ENCODE peak calls at places on chromosomes 1 and 21, in four cellular contexts. One of them, this sample, is unnamed.

GRCh38 chr21:35658242-35658641 is 402.1 kb downstream of the SETD4 start:
- DNase-seq in ACHN: no peak
- DNase-seq in GM20000: no peak
- DNase-seq in CD4-positive, CD25-positive, alpha-beta regulatory T cell: peak; percentile 4
- DNase-seq in this sample: no peak

GRCh38 chr1:5962265-5963105 is 29.7 kb downstream of the NPHP4 start:
- DNase-seq in ACHN: no peak
- DNase-seq in GM20000: no peak
- DNase-seq in CD4-positive, CD25-positive, alpha-beta regulatory T cell: no peak
- DNase-seq in this sample: no peak

GRCh38 chr1:34272152-34272551 is 95.4 kb downstream of the C1orf94 start:
- DNase-seq in ACHN: no peak
- DNase-seq in GM20000: no peak
- DNase-seq in CD4-positive, CD25-positive, alpha-beta regulatory T cell: no peak
- DNase-seq in this sample: no peak

GRCh38 chr1:99849413-99849743 is 783 bp upstream of the AGL start:
- DNase-seq in ACHN: peak; percentile 14
- DNase-seq in GM20000: no peak
- DNase-seq in CD4-positive, CD25-positive, alpha-beta regulatory T cell: no peak
- DNase-seq in this sample: peak; percentile 3

GRCh38 chr1:1560178-1560577 is 14.5 kb downstream of the SSU72 start:
- DNase-seq in ACHN: no peak
- DNase-seq in GM20000: no peak
- DNase-seq in CD4-positive, CD25-positive, alpha-beta regulatory T cell: no peak
- DNase-seq in this sample: no peak

GRCh38 chr1:165897326-165898303 is 70.2 kb downstream of the UCK2 start:
- DNase-seq in ACHN: no peak
- DNase-seq in GM20000: peak; percentile 30
- DNase-seq in CD4-positive, CD25-positive, alpha-beta regulatory T cell: peak; percentile 64
- DNase-seq in this sample: no peak

GRCh38 chr1:62275095-62275494 is 44.1 kb downstream of the KANK4 start:
- DNase-seq in ACHN: no peak
- DNase-seq in GM20000: no peak
- DNase-seq in CD4-positive, CD25-positive, alpha-beta regulatory T cell: no peak
- DNase-seq in this sample: no peak

GRCh38 chr1:47709302-47710074 is 271.6 kb downstream of the FOXD2 start:
- DNase-seq in ACHN: peak; percentile 33
- DNase-seq in GM20000: peak; percentile 68
- DNase-seq in CD4-positive, CD25-positive, alpha-beta regulatory T cell: peak; percentile 4
- DNase-seq in this sample: no peak

GRCh38 chr1:242242983-242243382 is 244.1 kb upstream of the MAP1LC3C start:
- DNase-seq in ACHN: no peak
- DNase-seq in GM20000: no peak
- DNase-seq in CD4-positive, CD25-positive, alpha-beta regulatory T cell: no peak
- DNase-seq in this sample: no peak

GRCh38 chr21:34187935-34188334 is 114.6 kb downstream of the MRPS6 start:
- DNase-seq in ACHN: no peak
- DNase-seq in GM20000: no peak
- DNase-seq in CD4-positive, CD25-positive, alpha-beta regulatory T cell: no peak
- DNase-seq in this sample: no peak

GRCh38 chr1:36481771-36482723 is 666 bp downstream of the CSF3R start:
- DNase-seq in ACHN: no peak
- DNase-seq in GM20000: no peak
- DNase-seq in CD4-positive, CD25-positive, alpha-beta regulatory T cell: no peak
- DNase-seq in this sample: no peak

GRCh38 chr1:162056568-162056967 is 12.9 kb upstream of the NOS1AP start:
- DNase-seq in ACHN: no peak
- DNase-seq in GM20000: no peak
- DNase-seq in CD4-positive, CD25-positive, alpha-beta regulatory T cell: no peak
- DNase-seq in this sample: no peak

GRCh38 chr1:8560611-8561544 is 243.0 kb downstream of the SLC45A1 start:
- DNase-seq in ACHN: peak; percentile 65
- DNase-seq in GM20000: peak; percentile 26
- DNase-seq in CD4-positive, CD25-positive, alpha-beta regulatory T cell: peak; percentile 69
- DNase-seq in this sample: no peak

GRCh38 chr1:238954865-238955264 is 431.5 kb upstream of the CHRM3 start:
- DNase-seq in ACHN: no peak
- DNase-seq in GM20000: no peak
- DNase-seq in CD4-positive, CD25-positive, alpha-beta regulatory T cell: no peak
- DNase-seq in this sample: no peak

GRCh38 chr1:206687915-206688442 is 3.3 kb downstream of the MAPKAPK2 start:
- DNase-seq in ACHN: peak; percentile 27
- DNase-seq in GM20000: no peak
- DNase-seq in CD4-positive, CD25-positive, alpha-beta regulatory T cell: no peak
- DNase-seq in this sample: peak; percentile 77

GRCh38 chr1:1212780-1213152 is 1.2 kb downstream of the TNFRSF4 start:
- DNase-seq in ACHN: no peak
- DNase-seq in GM20000: peak; percentile 84
- DNase-seq in CD4-positive, CD25-positive, alpha-beta regulatory T cell: peak; percentile 68
- DNase-seq in this sample: no peak

GRCh38 chr1:235013512-235013911 is 115.1 kb downstream of the TOMM20 start:
- DNase-seq in ACHN: no peak
- DNase-seq in GM20000: no peak
- DNase-seq in CD4-positive, CD25-positive, alpha-beta regulatory T cell: no peak
- DNase-seq in this sample: no peak

GRCh38 chr1:68624233-68624632 is 127.4 kb upstream of the DEPDC1 start:
- DNase-seq in ACHN: no peak
- DNase-seq in GM20000: no peak
- DNase-seq in CD4-positive, CD25-positive, alpha-beta regulatory T cell: no peak
- DNase-seq in this sample: peak; percentile 28

GRCh38 chr1:97143236-97143882 is 421.8 kb downstream of the PTBP2 start:
- DNase-seq in ACHN: peak; percentile 51
- DNase-seq in GM20000: no peak
- DNase-seq in CD4-positive, CD25-positive, alpha-beta regulatory T cell: no peak
- DNase-seq in this sample: no peak

GRCh38 chr1:32701951-32702598 is 495 bp downstream of the SYNC start:
- DNase-seq in ACHN: peak; percentile 27
- DNase-seq in GM20000: no peak
- DNase-seq in CD4-positive, CD25-positive, alpha-beta regulatory T cell: no peak
- DNase-seq in this sample: no peak

GRCh38 chr1:114250683-114251572 is 97.3 kb upstream of the SYT6 start:
- DNase-seq in ACHN: no peak
- DNase-seq in GM20000: no peak
- DNase-seq in CD4-positive, CD25-positive, alpha-beta regulatory T cell: no peak
- DNase-seq in this sample: no peak

GRCh38 chr1:206909167-206909882 is 12.1 kb downstream of the IL24 start:
- DNase-seq in ACHN: peak; percentile 27
- DNase-seq in GM20000: peak; percentile 42
- DNase-seq in CD4-positive, CD25-positive, alpha-beta regulatory T cell: no peak
- DNase-seq in this sample: no peak

This sample was measured in iPS DF 19.7.